ENCODE peak calls at places on chromosomes 11 and 22, in five cellular contexts. L is stimulated activated CD8-positive, alpha-beta memory T cell treated with anti-CD3 and anti-CD28 coated beads, Interleukin-7, amount 100 ng/mL, for 24 hours; B is Daoy; Q is choroid plexus epithelial cell; U is right lobe of liver. J is an unnamed sample.
A peak's percentile ranks its signal among the peaks of the same experiment; 100 is the strongest.

GRCh38 chr11:19080579-19080993 is 20.1 kb upstream of the MRGPRX2 start:
- DNase-seq in L (no peak), B (peak; percentile 37), Q (peak; percentile 67), U (no peak), J (peak; percentile 53)

GRCh38 chr11:47433157-47433556 is 6.9 kb upstream of the PSMC3 start:
- DNase-seq in L (no peak), B (no peak), Q (no peak), U (no peak), J (no peak)

GRCh38 chr11:61004841-61005240 is 33.4 kb downstream of the CD6 start:
- DNase-seq in L (no peak), B (peak; percentile 39), Q (peak; percentile 19), U (no peak), J (no peak)

GRCh38 chr11:125990244-125990643 is 44.4 kb downstream of the VSIG10L2 start:
- DNase-seq in L (no peak), B (peak; percentile 56), Q (peak; percentile 71), U (no peak), J (no peak)

GRCh38 chr11:34068098-34068497 is 16.6 kb downstream of the CAPRIN1 start:
- DNase-seq in L (no peak), B (no peak), Q (peak; percentile 88), U (no peak), J (no peak)

GRCh38 chr11:69654001-69654659 is 13.2 kb downstream of the CCND1 start:
- DNase-seq in L (no peak), B (no peak), Q (no peak), U (peak; percentile 72), J (no peak)

GRCh38 chr11:124602193-124602592 is 9.0 kb upstream of the PANX3 start:
- DNase-seq in L (no peak), B (peak; percentile 85), Q (peak; percentile 29), U (no peak), J (no peak)

GRCh38 chr11:43691806-43692205 is 11.3 kb downstream of the HSD17B12 start:
- DNase-seq in L (no peak), B (no peak), Q (no peak), U (no peak), J (no peak)

GRCh38 chr11:61985863-61986262 is 18.4 kb upstream of the FTH1 start:
- DNase-seq in L (no peak), B (no peak), Q (peak; percentile 48), U (no peak), J (no peak)

GRCh38 chr22:23534851-23535717 is 45.0 kb downstream of the IGLL1 start:
- DNase-seq in L (no peak), B (no peak), Q (no peak), U (no peak), J (peak; percentile 41)

GRCh38 chr11:7499046-7499445 is 13.7 kb downstream of the OLFML1 start:
- DNase-seq in L (no peak), B (no peak), Q (no peak), U (no peak), J (no peak)

GRCh38 chr11:117796456-117797428 is at the start of gene DSCAML1:
- DNase-seq in L (no peak), B (peak; percentile 40), Q (no peak), U (no peak), J (no peak)

GRCh38 chr11:44573333-44573732 is 7.9 kb downstream of the CD82 start:
- DNase-seq in L (no peak), B (peak; percentile 27), Q (no peak), U (no peak), J (no peak)

GRCh38 chr22:27801197-27801615 is 350 bp downstream of the MN1 start:
- DNase-seq in L (no peak), B (peak; percentile 52), Q (peak; percentile 59), U (no peak), J (no peak)

GRCh38 chr11:72584933-72585597 is 89.2 kb downstream of the PDE2A start:
- DNase-seq in L (no peak), B (no peak), Q (no peak), U (peak; percentile 15), J (peak; percentile 20)

GRCh38 chr11:30911247-30911646 is 325.1 kb upstream of the MPPED2 start:
- DNase-seq in L (no peak), B (no peak), Q (no peak), U (no peak), J (no peak)

GRCh38 chr11:43969543-43969942 is 27.1 kb downstream of the C11orf96 start:
- DNase-seq in L (no peak), B (no peak), Q (peak; percentile 63), U (no peak), J (no peak)

GRCh38 chr11:99814021-99814420 is 793.3 kb downstream of the CNTN5 start:
- DNase-seq in L (no peak), B (no peak), Q (peak; percentile 9), U (no peak), J (no peak)

GRCh38 chr11:68503792-68504191 is 43.2 kb downstream of the PPP6R3 start:
- DNase-seq in L (no peak), B (no peak), Q (no peak), U (no peak), J (peak; percentile 79)

GRCh38 chr22:47051435-47052175 is 289.2 kb downstream of the TBC1D22A start:
- DNase-seq in L (no peak), B (no peak), Q (peak; percentile 13), U (peak; percentile 12), J (peak; percentile 32)

GRCh38 chr11:60899021-60899936 is 7.1 kb downstream of the PRPF19 start:
- DNase-seq in L (no peak), B (peak; percentile 55), Q (peak; percentile 83), U (no peak), J (no peak)

GRCh38 chr11:114559425-114560310 is at the start of gene NXPE1:
- DNase-seq in L (no peak), B (no peak), Q (no peak), U (no peak), J (no peak)

GRCh38 chr11:78910322-78910721 is 335.7 kb upstream of the NARS2 start:
- DNase-seq in L (no peak), B (no peak), Q (no peak), U (no peak), J (no peak)

GRCh38 chr22:46734830-46735453 is 3.1 kb downstream of the CERK start:
- DNase-seq in L (no peak), B (peak; percentile 45), Q (peak; percentile 29), U (peak; percentile 60), J (peak; percentile 79)

GRCh38 chr11:126607776-126608625 is 252.5 kb downstream of the ST3GAL4 start:
- DNase-seq in L (no peak), B (no peak), Q (no peak), U (no peak), J (no peak)

GRCh38 chr11:79894111-79894510 is 453.3 kb upstream of the TENM4 start:
- DNase-seq in L (no peak), B (no peak), Q (no peak), U (no peak), J (no peak)

GRCh38 chr22:18035740-18036139 is 11.4 kb upstream of the MICAL3 start:
- DNase-seq in L (no peak), B (peak; percentile 41), Q (peak; percentile 46), U (peak; percentile 92), J (peak; percentile 52)

GRCh38 chr11:48384670-48385069 is 18.4 kb upstream of the OR4C5 start:
- DNase-seq in L (no peak), B (no peak), Q (no peak), U (no peak), J (no peak)

GRCh38 chr11:15035283-15035682 is 38.1 kb upstream of the CALCB start:
- DNase-seq in L (no peak), B (no peak), Q (no peak), U (no peak), J (no peak)

GRCh38 chr22:46245515-46245914 is 4.6 kb downstream of the CDPF1 start:
- DNase-seq in L (no peak), B (no peak), Q (no peak), U (peak; percentile 74), J (no peak)

GRCh38 chr11:119846374-119846773 is 117.4 kb upstream of the NECTIN1 start:
- DNase-seq in L (no peak), B (no peak), Q (no peak), U (no peak), J (no peak)

GRCh38 chr22:19880786-19881569 is 26.3 kb upstream of the GNB1L start:
- DNase-seq in L (no peak), B (peak; percentile 97), Q (peak; percentile 96), U (peak; percentile 18), J (peak; percentile 72)

GRCh38 chr11:116981216-116981887 is 116.9 kb downstream of the SIK3 start:
- DNase-seq in L (no peak), B (no peak), Q (no peak), U (no peak), J (no peak)

J was measured in lower lobe of right lung.